ENCODE peak calls at places on chromosomes 4 and X, in nine cellular contexts. H is fibroblast of lung, P is germinal center, W is MV-4-11, A is astrocyte of the hippocampus, G is mesenteric fat pad, Z is NCI-H774, R is NCI-H1105, D is NCI-H524. M is an unnamed sample.

GRCh38 chr4:2438822-2439718 is 20.3 kb downstream of the CFAP99 start:
- DNase-seq in D (no peak), A (peak), H (no peak), P (no peak), Z (no peak), G (no peak), W (no peak), R (no peak), M (no peak)

GRCh38 chr4:75327804-75328512 is 186.2 kb downstream of the RCHY1 start:
- DNase-seq in P (no peak), R (no peak), W (no peak), H (no peak), Z (no peak), A (no peak), D (no peak), G (no peak), M (no peak)

GRCh38 chr4:170723171-170723570 is 633.4 kb upstream of the AADAT start:
- DNase-seq in Z (no peak), G (no peak), W (peak), A (no peak), D (no peak), P (no peak), H (no peak), R (no peak), M (no peak)

GRCh38 chr4:156896536-156896935 is 75.1 kb downstream of the PDGFC start:
- DNase-seq in W (no peak), P (no peak), H (no peak), Z (no peak), R (no peak), G (no peak), A (no peak), D (no peak), M (no peak)

GRCh38 chr4:36785965-36786364 is 458.6 kb upstream of the NWD2 start:
- DNase-seq in Z (peak), R (peak), H (no peak), W (no peak), D (no peak), A (no peak), G (no peak), P (no peak), M (no peak)

GRCh38 chr4:86762649-86763048 is 86.5 kb downstream of the SLC10A6 start:
- DNase-seq in R (no peak), G (no peak), D (no peak), H (no peak), Z (no peak), A (no peak), P (no peak), W (no peak), M (no peak)

GRCh38 chrX:139890991-139891700 is 41.7 kb downstream of the ATP11C start:
- DNase-seq in P (no peak), G (no peak), H (peak), A (peak), W (peak), R (no peak), D (no peak), Z (no peak), M (peak)

GRCh38 chr4:8730159-8730558 is 137.6 kb downstream of the CPZ start:
- DNase-seq in H (no peak), Z (no peak), R (no peak), G (no peak), A (no peak), P (no peak), D (no peak), W (no peak), M (no peak)

GRCh38 chr4:37763164-37763444 is 63.4 kb upstream of the PGM2 start:
- DNase-seq in A (no peak), W (no peak), R (no peak), D (no peak), H (no peak), P (no peak), G (no peak), Z (no peak), M (no peak)

GRCh38 chr4:136935305-136935704 is 597.0 kb downstream of the PCDH18 start:
- DNase-seq in Z (no peak), H (no peak), D (no peak), A (no peak), R (no peak), W (no peak), P (no peak), G (no peak), M (no peak)

GRCh38 chrX:71298119-71298518 is 3.4 kb upstream of the ITGB1BP2 start:
- DNase-seq in W (no peak), D (no peak), R (no peak), P (no peak), H (no peak), A (no peak), Z (no peak), G (no peak), M (no peak)

GRCh38 chrX:137574102-137574783 is 8.3 kb downstream of the ZIC3 start:
- DNase-seq in H (no peak), A (no peak), Z (no peak), G (no peak), R (no peak), P (no peak), D (no peak), W (no peak), M (no peak)

GRCh38 chrX:41406211-41406610 is 40.9 kb upstream of the NYX start:
- DNase-seq in G (no peak), A (peak), Z (no peak), P (no peak), W (no peak), R (no peak), H (peak), D (no peak), M (no peak)

GRCh38 chrX:126027229-126027628 is 138.9 kb downstream of the DCAF12L2 start:
- DNase-seq in H (no peak), W (no peak), D (no peak), A (no peak), R (no peak), G (no peak), Z (no peak), P (no peak), M (no peak)

GRCh38 chrX:139758250-139758649 is 50.3 kb upstream of the MCF2 start:
- DNase-seq in R (no peak), Z (no peak), W (no peak), P (no peak), H (no peak), G (no peak), A (no peak), D (no peak), M (no peak)